ENCODE peak calls at places on chromosome X, in five cellular contexts. R is HCT116, W is K562, F is breast epithelium, C is vagina. U is an unnamed sample. For H3K4me1, the result is how much of the 10 kb centered on the place peaks cover.

GRCh38 chrX:110755061-110755460 is 40.6 kb downstream of the CHRDL1 start:
- DNase-seq in F (no peak), C (no peak), W (no peak), R (no peak), U (no peak)

GRCh38 chrX:74421181-74422028 is at the start of gene SLC16A2:
- DNase-seq in F (peak), R (no peak), W (no peak), C (no peak), U (no peak)

GRCh38 chrX:103356897-103357296 is 591 bp downstream of the TCEAL9 start:
- DNase-seq in R (no peak), W (no peak), F (no peak), C (no peak), U (no peak)

GRCh38 chrX:11589573-11590110 is 76.1 kb downstream of the ARHGAP6 start:
- DNase-seq in F (no peak), C (no peak), R (no peak), W (no peak), U (no peak)

GRCh38 chrX:14948701-14949100 is 75.5 kb downstream of the MOSPD2 start:
- DNase-seq in F (no peak), R (no peak), C (no peak), W (no peak), U (no peak)

GRCh38 chrX:109847257-109848187 is 114.5 kb upstream of the ACSL4 start:
- DNase-seq in R (no peak), W (no peak), C (no peak), F (peak), U (no peak)

GRCh38 chrX:110432066-110432465 is 73.4 kb downstream of the RTL9 start:
- DNase-seq in R (no peak), C (no peak), F (no peak), W (no peak), U (no peak)

GRCh38 chrX:115531818-115532403 is 29.1 kb upstream of the PLS3 start:
- DNase-seq in W (no peak), R (no peak), F (no peak), C (no peak), U (no peak)

GRCh38 chrX:49695276-49696180 is at the start of gene PAGE1:
- DNase-seq in F (no peak), R (no peak), C (no peak), W (peak), U (no peak)

GRCh38 chrX:74187211-74187610 is 116.8 kb upstream of the ZCCHC13 start:
- DNase-seq in F (no peak), R (no peak), C (no peak), W (no peak), U (no peak)

GRCh38 chrX:150236304-150236703 is 126.8 kb upstream of the MAMLD1 start:
- DNase-seq in R (no peak), C (peak), W (no peak), F (no peak), U (peak)

GRCh38 chrX:15576019-15576418 is 24.7 kb downstream of the ACE2 start:
- DNase-seq in R (no peak), F (no peak), C (no peak), W (no peak), U (no peak)

GRCh38 chrX:53321216-53321942 is 40.0 kb upstream of the IQSEC2 start:
- DNase-seq in R (no peak), C (no peak), W (peak), F (no peak), U (no peak)

GRCh38 chrX:140928739-140929138 is 73.7 kb upstream of the SPANXB1 start:
- DNase-seq in R (no peak), W (no peak), C (no peak), F (no peak), U (no peak)
- H3K4me1 ChIP-seq in R (under half), W (under half), C (under half), F (under half), U (under half)

DNA sequence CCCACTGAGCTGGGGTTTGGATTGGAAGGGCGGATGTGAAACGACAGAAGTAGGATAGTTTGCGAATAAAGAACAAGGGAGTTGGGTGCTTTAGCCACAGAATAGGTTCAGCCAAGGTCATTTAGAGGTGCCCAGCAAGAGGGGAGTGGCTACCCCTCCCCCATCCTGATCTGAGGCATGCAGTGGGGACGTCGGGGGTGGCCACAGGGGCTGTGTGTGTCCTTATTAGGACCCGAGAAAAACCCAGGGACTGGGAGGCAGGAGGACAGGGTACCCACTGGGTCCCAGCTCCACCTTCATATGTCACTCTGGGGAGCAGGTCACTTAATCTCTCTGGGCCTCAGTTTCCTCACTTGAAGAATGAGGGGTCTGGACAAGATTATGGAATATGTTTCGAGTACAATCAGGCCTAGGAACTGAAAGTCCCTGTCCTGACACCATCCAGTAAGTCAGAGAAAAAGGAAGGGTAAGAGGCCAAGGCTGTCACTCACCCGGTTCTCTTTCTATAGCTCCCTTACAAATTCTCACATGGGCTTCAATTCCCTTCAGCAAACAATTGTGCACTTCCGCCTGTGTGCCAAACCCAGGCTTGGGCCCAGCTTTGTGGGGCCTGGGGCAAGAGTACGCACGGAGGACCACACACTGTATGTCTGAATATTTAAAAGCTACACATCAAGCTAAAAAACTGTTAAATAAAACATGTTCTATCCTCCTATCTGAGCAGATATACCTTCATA is 4.2 kb upstream of the NYX start:
- DNase-seq in F (no peak), C (no peak), R (no peak), W (no peak), U (no peak)
- H3K27ac ChIP-seq in F (peak), C (peak), R (peak), W (peak), U (peak)

DNA sequence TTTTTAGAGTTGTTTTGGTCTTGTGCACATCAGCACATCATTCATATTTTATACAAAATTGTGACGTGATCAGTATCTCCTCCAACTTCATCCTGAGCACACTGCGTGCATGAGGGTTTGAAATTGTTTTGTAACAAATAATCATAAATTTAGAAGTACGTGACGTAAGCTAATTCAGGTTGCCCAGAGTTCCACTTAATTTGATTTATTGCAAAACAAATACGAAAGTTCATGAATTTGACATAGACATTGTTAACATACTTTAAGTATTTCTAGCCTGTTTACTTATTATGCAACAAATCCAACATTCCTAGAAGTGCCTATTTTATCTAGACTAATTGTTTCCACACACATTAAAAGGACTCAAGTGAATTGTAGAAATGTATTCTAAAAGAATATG is 48.3 kb downstream of the MAP7D3 start:
- DNase-seq in R (no peak), F (no peak), W (no peak), C (no peak), U (no peak)
- TF ChIP-seq POLR2AphosphoS5 in R (no peak), F (no peak), W (no peak), C (peak), U (no peak)

GRCh38 chrX:367349-367748 is 19.4 kb downstream of the PPP2R3B start:
- DNase-seq in R (no peak), C (no peak), F (no peak), W (no peak), U (no peak)
- H3K4me1 ChIP-seq in R (under half), C (under half), F (under half), W (under half), U (under half)

DNA sequence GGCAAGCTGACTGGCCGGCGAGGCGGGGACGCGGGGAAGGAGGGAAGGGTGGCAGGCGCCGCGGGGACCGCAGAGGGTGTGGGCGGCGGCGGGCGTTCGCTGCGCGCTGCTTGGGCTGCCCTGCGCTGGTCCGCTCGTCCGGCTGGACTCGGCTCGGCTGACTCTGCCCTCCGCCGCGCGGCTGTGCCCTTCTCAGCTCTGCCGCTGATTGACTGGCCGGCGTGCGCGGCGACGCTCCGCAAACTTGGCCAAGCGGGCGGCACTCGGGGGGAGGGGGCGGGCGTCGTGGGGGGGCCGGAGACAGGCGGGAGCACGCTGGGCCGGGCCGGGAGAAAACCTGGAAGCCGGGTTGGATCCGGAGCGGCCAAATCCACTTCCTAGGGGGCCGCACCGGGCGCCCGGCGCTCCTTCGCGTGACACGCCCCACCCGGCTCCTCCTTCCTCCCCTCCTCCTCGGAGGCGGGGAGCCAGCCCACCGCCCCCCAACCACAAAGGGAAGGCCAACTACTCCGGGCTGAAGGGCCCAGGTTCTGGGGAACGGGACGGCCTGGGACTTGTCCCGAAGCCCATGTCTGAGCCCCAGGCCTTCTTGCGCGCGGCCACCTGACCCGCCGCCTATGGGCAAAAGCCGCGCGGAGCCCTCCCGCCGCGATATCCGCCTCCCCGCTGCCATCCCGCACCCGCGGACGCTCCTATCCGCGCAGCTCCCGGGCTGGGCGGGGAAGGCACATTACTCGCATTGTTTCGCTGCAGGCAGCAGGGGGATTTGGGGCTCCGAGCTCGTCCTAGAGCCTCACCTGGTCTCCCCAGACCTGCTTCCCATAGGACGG is at the start of gene GPC4:
- DNase-seq in R (peak), C (no peak), F (peak), W (no peak), U (peak)
- H3K27ac ChIP-seq in R (peak), C (peak), F (peak), W (no peak), U (peak)

DNA sequence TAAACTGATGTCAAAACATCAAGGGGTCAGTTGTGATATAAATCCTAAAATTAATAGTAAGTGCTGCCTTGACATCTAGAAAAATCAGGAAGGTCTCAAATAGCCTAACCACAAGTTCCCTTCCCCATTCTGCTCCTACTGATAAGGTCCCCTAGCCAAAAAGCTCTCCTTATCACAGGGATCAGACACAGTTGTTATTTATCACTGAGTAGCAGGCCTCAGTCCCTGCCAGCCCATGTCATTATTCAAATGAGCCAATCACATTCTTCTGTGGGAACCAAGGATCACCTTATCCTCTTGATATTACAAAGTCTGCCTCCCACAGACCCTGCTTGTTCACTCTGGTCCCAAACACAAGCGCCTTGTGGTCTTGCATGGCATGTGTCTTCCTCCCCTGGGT is 23.3 kb upstream of the TMEM255A start:
- DNase-seq in C (no peak), R (no peak), F (no peak), W (peak), U (no peak)
- TF ChIP-seq POLR2AphosphoS5 in C (no peak), R (no peak), F (no peak), W (peak), U (no peak)

DNA sequence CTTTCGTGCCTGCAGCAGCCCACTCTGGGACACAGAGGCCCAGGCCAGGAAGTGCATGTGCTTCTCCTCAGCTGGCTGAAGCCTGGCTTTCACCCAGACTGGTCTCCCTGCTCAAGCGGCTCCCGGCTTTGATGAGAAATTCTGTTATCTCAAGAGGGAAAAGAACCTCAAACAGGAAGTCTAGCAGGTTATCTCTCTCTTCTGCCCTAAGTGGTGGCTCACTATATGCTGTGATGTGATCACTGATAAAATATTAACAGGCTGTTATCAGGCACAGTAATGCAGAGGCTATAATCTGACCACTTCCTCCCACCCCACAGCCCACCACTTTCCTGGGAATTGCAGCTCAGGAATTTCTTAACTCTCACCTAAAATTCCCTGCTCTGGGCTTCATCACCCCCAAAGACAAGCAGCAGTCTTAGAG is 13.3 kb downstream of the CLDN2 start:
- DNase-seq in C (no peak), F (no peak), W (no peak), R (no peak), U (no peak)
- H3K4me1 ChIP-seq in C (under half), F (under half), W (under half), R (under half), U (under half)